ENCODE peak calls at places on chromosomes 1 and 21, in six cellular contexts. T, V, S, Y, X and C are unnamed samples. For H3K27me3 and H3K36me3, the result is how much of the 10 kb centered on the place peaks cover.

GRCh38 chr1:30100186-30100862 is 623.1 kb downstream of the MATN1 start:
- DNase-seq in Y (no peak), X (no peak), T (no peak), V (no peak), S (no peak), C (no peak)

GRCh38 chr21:29477941-29478340 is 179.2 kb downstream of the BACH1 start:
- DNase-seq in X (no peak), V (no peak), Y (no peak), S (no peak), T (peak), C (no peak)

GRCh38 chr1:18284750-18285532 is 177.3 kb downstream of the IGSF21 start:
- DNase-seq in T (no peak), X (no peak), Y (no peak), V (no peak), S (no peak), C (no peak)

GRCh38 chr1:167635233-167635648 is 5.2 kb downstream of the RCSD1 start:
- DNase-seq in S (no peak), V (peak), Y (no peak), T (no peak), X (no peak), C (no peak)

GRCh38 chr1:46198026-46198826 is at the start of gene POMGNT1:
- DNase-seq in V (peak), T (peak), S (peak), X (no peak), Y (peak), C (no peak)

GRCh38 chr1:210910020-210910575 is 223.8 kb downstream of the KCNH1 start:
- DNase-seq in S (no peak), X (no peak), Y (no peak), V (no peak), T (no peak), C (no peak)

GRCh38 chr1:117616356-117616755 is 10.5 kb downstream of the TENT5C start:
- DNase-seq in Y (no peak), X (no peak), S (no peak), V (no peak), T (no peak), C (no peak)

GRCh38 chr1:204359474-204360255 is at the start of gene PLEKHA6:
- DNase-seq in T (no peak), V (peak), S (no peak), X (no peak), Y (no peak), C (no peak)

GRCh38 chr1:54054438-54054749 is 986 bp downstream of the TCEANC2 start:
- DNase-seq in T (no peak), X (no peak), Y (no peak), V (no peak), S (no peak), C (no peak)

GRCh38 chr1:50605186-50605875 is 182.1 kb upstream of the DMRTA2 start:
- DNase-seq in X (no peak), T (no peak), Y (no peak), S (no peak), V (no peak), C (peak)

GRCh38 chr1:32263744-32264143 is 12.7 kb downstream of the LCK start:
- DNase-seq in S (no peak), Y (no peak), X (no peak), T (no peak), V (no peak), C (no peak)

GRCh38 chr1:225878282-225878681 is 3.9 kb downstream of the TMEM63A start:
- DNase-seq in S (no peak), V (no peak), T (no peak), X (no peak), Y (no peak), C (no peak)

GRCh38 chr1:9595156-9595967 is 6.7 kb downstream of the TMEM201 start:
- DNase-seq in Y (no peak), V (no peak), T (no peak), X (no peak), S (no peak), C (no peak)

GRCh38 chr1:213820362-213821149 is 167.2 kb upstream of the PROX1 start:
- DNase-seq in S (peak), V (no peak), X (no peak), Y (no peak), T (no peak), C (no peak)

GRCh38 chr21:42569732-42570301 is 56.2 kb downstream of the SLC37A1 start:
- DNase-seq in S (no peak), T (no peak), V (no peak), Y (no peak), X (peak), C (no peak)

GRCh38 chr1:203536575-203536974 is 42.6 kb downstream of the OPTC start:
- DNase-seq in V (no peak), S (no peak), T (no peak), Y (no peak), X (no peak), C (no peak)

GRCh38 chr1:26831059-26831458 is 4.6 kb downstream of the ZDHHC18 start:
- DNase-seq in X (no peak), Y (no peak), T (no peak), V (no peak), S (no peak), C (no peak)
- H3K27me3 ChIP-seq in X (under half), Y (under half), T (under half), V (under half), S (under half), C (under half)

DNA sequence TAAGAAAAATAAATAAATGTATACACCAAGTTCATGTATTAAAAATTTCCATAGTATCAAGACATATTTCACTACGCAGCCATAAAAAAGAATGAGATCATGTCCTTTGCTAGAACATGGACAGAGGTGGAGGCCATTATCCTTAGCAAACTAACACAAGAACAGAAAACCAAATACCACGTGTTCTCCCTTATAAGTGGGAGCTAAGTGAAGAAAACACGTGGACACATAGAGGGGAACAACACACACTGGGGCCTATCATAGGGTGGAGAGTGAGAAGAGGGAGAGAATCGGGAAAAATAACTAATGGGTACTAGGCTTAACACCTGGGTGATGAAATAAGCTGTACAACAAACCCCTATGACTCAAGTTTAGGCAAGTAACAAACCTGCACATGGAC is 552.4 kb upstream of the PBX1 start:
- DNase-seq in V (no peak), Y (no peak), S (no peak), T (no peak), X (no peak), C (no peak)
- H3K36me3 ChIP-seq in V (under half), Y (under half), S (under half), T (under half), X (under half), C (under half)

GRCh38 chr1:3262681-3263286 is 191.7 kb upstream of the ARHGEF16 start:
- DNase-seq in X (no peak), T (no peak), S (no peak), Y (no peak), V (no peak), C (no peak)
- H3K27me3 ChIP-seq in X (under half), T (under half), S (under half), Y (under half), V (under half), C (under half)

GRCh38 chr1:93205892-93206566 is 25.5 kb downstream of the CCDC18 start:
- DNase-seq in Y (no peak), T (no peak), V (no peak), X (no peak), S (no peak), C (no peak)

GRCh38 chr1:93206567-93206954 is 26.0 kb downstream of the CCDC18 start:
- DNase-seq in S (no peak), X (no peak), Y (no peak), T (no peak), V (no peak), C (no peak)

DNA sequence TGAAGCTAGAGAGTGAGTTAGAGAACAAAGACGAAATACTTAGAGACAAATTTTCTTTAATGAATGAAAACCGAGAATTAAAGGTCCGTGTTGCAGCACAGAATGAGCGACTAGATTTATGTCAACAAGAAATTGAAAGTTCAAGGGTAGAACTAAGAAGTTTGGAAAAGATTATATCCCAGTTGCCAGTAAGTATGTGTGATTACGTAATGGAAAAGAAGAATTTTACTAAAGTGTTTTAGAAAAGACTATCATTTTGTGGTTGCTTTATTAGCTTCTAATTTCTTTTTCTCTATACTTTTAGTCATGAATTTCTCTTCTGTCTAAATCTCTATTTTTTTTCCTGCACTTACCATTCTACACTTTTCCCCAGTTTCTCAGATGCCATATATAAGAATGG is 26.7 kb downstream of the CCDC18 start:
- DNase-seq in V (no peak), S (no peak), X (no peak), T (no peak), Y (no peak), C (no peak)
- H3K36me3 ChIP-seq in V (under half), S (under half), X (half or more), T (under half), Y (under half), C (under half)

GRCh38 chr1:202213361-202214088 is 19.9 kb downstream of the LGR6 start:
- DNase-seq in X (no peak), V (no peak), T (no peak), S (no peak), Y (no peak), C (no peak)
- H3K27me3 ChIP-seq in X (under half), V (under half), T (under half), S (under half), Y (half or more), C (under half)

GRCh38 chr1:183847646-183848045 is 42.7 kb downstream of the RGL1 start:
- DNase-seq in S (no peak), V (no peak), X (no peak), Y (no peak), T (no peak), C (no peak)

GRCh38 chr1:183844806-183845205 is 39.9 kb downstream of the RGL1 start:
- DNase-seq in X (no peak), S (no peak), Y (no peak), T (no peak), V (no peak), C (no peak)

GRCh38 chr1:183842817-183843187 is 37.9 kb downstream of the RGL1 start:
- DNase-seq in V (no peak), T (no peak), S (no peak), X (no peak), Y (no peak), C (no peak)

GRCh38 chr1:183841950-183842816 is 37.3 kb downstream of the RGL1 start:
- DNase-seq in T (peak), V (peak), X (no peak), S (no peak), Y (peak), C (no peak)

GRCh38 chr1:183845681-183846080 is 40.8 kb downstream of the RGL1 start:
- DNase-seq in V (no peak), X (no peak), S (no peak), Y (no peak), T (peak), C (no peak)
- H3K36me3 ChIP-seq in V (under half), X (under half), S (under half), Y (under half), T (under half), C (under half)

GRCh38 chr21:45441431-45442255 is 36.7 kb downstream of the COL18A1 start:
- DNase-seq in Y (no peak), T (no peak), V (no peak), S (no peak), X (no peak), C (no peak)

GRCh38 chr21:45440736-45441350 is 35.9 kb downstream of the COL18A1 start:
- DNase-seq in T (no peak), X (no peak), Y (no peak), V (no peak), S (no peak), C (no peak)

GRCh38 chr21:45439171-45439872 is 34.4 kb downstream of the COL18A1 start:
- DNase-seq in S (peak), T (peak), V (peak), X (no peak), Y (peak), C (no peak)

GRCh38 chr21:45438391-45439145 is 33.6 kb downstream of the COL18A1 start:
- DNase-seq in X (no peak), T (no peak), V (no peak), S (no peak), Y (no peak), C (no peak)

DNA sequence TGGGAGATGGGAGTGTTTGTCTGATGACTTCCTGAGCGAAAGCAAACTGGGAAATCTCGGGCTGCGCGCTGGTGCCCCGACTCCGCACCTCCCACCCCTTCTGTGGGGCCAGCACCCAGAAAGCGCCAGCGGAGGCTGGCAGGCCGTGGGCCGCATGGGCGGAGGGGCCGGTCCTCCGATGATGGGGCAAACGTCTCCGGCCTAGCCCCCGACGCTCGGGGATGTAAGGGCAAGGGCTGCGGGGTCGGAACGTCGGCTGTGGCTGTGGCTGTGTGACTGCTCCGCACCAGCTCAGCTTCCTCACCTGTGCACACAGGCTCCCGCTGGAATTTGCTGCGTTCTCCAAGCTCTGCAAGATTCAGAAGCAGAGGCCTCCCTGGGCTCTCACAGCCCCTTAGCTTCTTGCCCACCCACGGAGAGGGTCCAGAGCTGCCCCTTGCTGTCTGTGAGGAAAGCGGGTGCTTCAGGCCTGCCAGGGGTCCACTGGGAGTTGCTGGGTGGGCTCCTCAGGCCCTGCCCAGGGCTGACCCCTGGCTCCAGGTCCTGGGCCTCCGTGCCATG is 35.0 kb downstream of the COL18A1 start:
- DNase-seq in V (no peak), Y (no peak), S (no peak), X (no peak), T (no peak), C (no peak)
- H3K27me3 ChIP-seq in V (under half), Y (under half), S (under half), X (under half), T (under half), C (under half)

GRCh38 chr1:156530006-156530405 is 29.4 kb upstream of the MEF2D start:
- DNase-seq in Y (no peak), X (no peak), S (no peak), T (no peak), V (no peak), C (no peak)

GRCh38 chr1:156525856-156526479 is 25.4 kb upstream of the MEF2D start:
- DNase-seq in X (no peak), V (no peak), Y (no peak), S (no peak), T (no peak), C (no peak)

GRCh38 chr1:156527584-156527983 is 27.0 kb upstream of the MEF2D start:
- DNase-seq in T (no peak), S (no peak), X (no peak), V (no peak), Y (no peak), C (no peak)

GRCh38 chr1:156528231-156528630 is 27.7 kb upstream of the MEF2D start:
- DNase-seq in Y (no peak), T (no peak), V (no peak), S (no peak), X (no peak), C (no peak)

GRCh38 chr1:156528875-156529425 is 28.4 kb upstream of the MEF2D start:
- DNase-seq in X (no peak), Y (no peak), S (no peak), T (no peak), V (no peak), C (no peak)
- H3K36me3 ChIP-seq in X (half or more), Y (under half), S (under half), T (half or more), V (under half), C (under half)